ENCODE peak calls at places on chromosomes 1 and 21, in eight cellular contexts. A, I, N, E, O, Y, C and T are unnamed samples.

GRCh38 chr1:47416319-47417128 is 439 bp downstream of the FOXE3 start:
- DNase-seq in A (no peak), I (peak), N (peak), E (peak), O (no peak), Y (no peak), C (peak), T (no peak)

GRCh38 chr1:159171254-159171687 is at the start of gene CADM3:
- DNase-seq in A (peak), I (peak), N (no peak), E (peak), O (no peak), Y (no peak), C (peak), T (no peak)

GRCh38 chr21:34544032-34544496 is 32.1 kb upstream of the KCNE1 start:
- DNase-seq in A (peak), I (peak), N (peak), E (peak), O (peak), Y (peak), C (peak), T (peak)

GRCh38 chr1:185058103-185058502 is 12.7 kb downstream of the RNF2 start:
- DNase-seq in A (no peak), I (no peak), N (no peak), E (no peak), O (no peak), Y (no peak), C (no peak), T (no peak)

GRCh38 chr1:12130466-12131130 is 36.2 kb upstream of the TNFRSF1B start:
- DNase-seq in A (no peak), I (no peak), N (no peak), E (no peak), O (no peak), Y (no peak), C (no peak), T (no peak)

GRCh38 chr1:95532335-95532734 is 298.3 kb downstream of the RWDD3 start:
- DNase-seq in A (peak), I (no peak), N (no peak), E (peak), O (peak), Y (no peak), C (no peak), T (no peak)

GRCh38 chr1:174666248-174666647 is 218.5 kb downstream of the GPR52 start:
- DNase-seq in A (no peak), I (no peak), N (no peak), E (no peak), O (no peak), Y (no peak), C (no peak), T (no peak)

GRCh38 chr1:218304281-218305039 is 19.4 kb downstream of the RRP15 start:
- DNase-seq in A (no peak), I (peak), N (no peak), E (no peak), O (no peak), Y (no peak), C (peak), T (no peak)

GRCh38 chr1:165897326-165898303 is 70.2 kb downstream of the UCK2 start:
- DNase-seq in A (no peak), I (no peak), N (peak), E (no peak), O (no peak), Y (no peak), C (peak), T (no peak)

GRCh38 chr1:162678439-162678838 is 46.2 kb downstream of the DDR2 start:
- DNase-seq in A (peak), I (no peak), N (peak), E (no peak), O (peak), Y (peak), C (no peak), T (no peak)

GRCh38 chr1:145999321-146000024 is 3.1 kb upstream of the TXNIP start:
- DNase-seq in A (no peak), I (no peak), N (no peak), E (no peak), O (peak), Y (no peak), C (no peak), T (peak)

GRCh38 chr1:208167229-208167869 is 76.8 kb downstream of the PLXNA2 start:
- DNase-seq in A (no peak), I (no peak), N (no peak), E (no peak), O (no peak), Y (no peak), C (no peak), T (no peak)

GRCh38 chr1:3942416-3943122 is 42.5 kb upstream of the C1orf174 start:
- DNase-seq in A (peak), I (no peak), N (no peak), E (no peak), O (peak), Y (no peak), C (no peak), T (no peak)

GRCh38 chr1:225998560-225999226 is 450 bp downstream of the SDE2 start:
- DNase-seq in A (peak), I (no peak), N (peak), E (no peak), O (peak), Y (no peak), C (no peak), T (no peak)

GRCh38 chr1:152697701-152698600 is at the start of gene LCE2A:
- DNase-seq in A (no peak), I (no peak), N (peak), E (peak), O (no peak), Y (no peak), C (no peak), T (no peak)

GRCh38 chr1:172414331-172414730 is 6.2 kb upstream of the C1orf105 start:
- DNase-seq in A (no peak), I (no peak), N (peak), E (no peak), O (peak), Y (no peak), C (no peak), T (no peak)

GRCh38 chr21:43339668-43340067 is 87.3 kb downstream of the SIK1 start:
- DNase-seq in A (no peak), I (no peak), N (no peak), E (no peak), O (peak), Y (no peak), C (no peak), T (no peak)

GRCh38 chr1:151459331-151460046 is at the start of gene POGZ:
- DNase-seq in A (peak), I (peak), N (peak), E (peak), O (peak), Y (peak), C (peak), T (peak)
- H3K4me2 ChIP-seq in A (peak), I (peak), N (peak), E (peak), O (peak), Y (peak), C (peak), T (peak)

DNA sequence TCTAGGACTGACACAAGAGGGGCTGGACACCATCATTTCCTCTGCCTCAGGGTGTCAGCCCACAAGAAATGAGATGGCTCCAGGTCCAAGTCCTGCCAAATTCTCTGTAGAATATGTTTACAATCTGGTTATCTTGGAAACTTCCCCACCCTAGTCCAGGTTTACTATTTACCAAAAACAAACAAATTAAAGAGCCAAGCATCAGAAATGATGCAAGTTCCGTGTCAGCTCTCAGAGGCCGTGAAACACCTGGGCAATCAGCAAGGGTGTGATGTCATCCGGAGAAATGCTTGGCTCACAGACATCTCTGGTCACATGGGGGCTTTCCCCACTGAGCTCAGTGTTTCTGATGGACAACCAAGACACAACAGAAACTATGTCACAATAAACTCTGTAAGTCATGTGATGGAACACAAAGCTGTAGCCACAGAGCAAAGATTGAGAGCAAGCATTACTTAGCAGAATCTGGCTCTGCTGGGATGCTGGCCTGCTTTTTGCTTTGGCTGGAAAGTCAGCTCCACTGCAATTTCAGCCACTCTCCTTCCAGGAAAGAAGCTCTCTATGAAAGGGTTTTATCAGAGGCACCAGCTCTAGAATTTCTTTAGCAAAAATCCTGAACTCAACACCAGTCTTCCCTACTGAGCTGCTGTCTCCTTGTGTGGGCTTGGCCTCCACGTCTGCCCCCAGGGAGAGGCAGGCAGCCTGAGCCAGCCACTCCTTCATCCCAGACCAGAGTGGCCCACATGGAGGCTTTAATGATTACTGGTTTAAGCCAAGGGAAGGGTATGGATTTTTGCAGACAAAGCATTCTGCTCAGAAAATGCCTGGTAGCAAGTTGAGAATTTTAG is 55.9 kb downstream of the NENF start:
- DNase-seq in A (peak), I (peak), N (peak), E (no peak), O (peak), Y (no peak), C (no peak), T (peak)
- H2AFZ ChIP-seq in A (no peak), I (no peak), N (no peak), E (peak), O (no peak), Y (no peak), C (no peak), T (no peak)

GRCh38 chr1:109254621-109255096 is 5.3 kb downstream of the CELSR2 start:
- DNase-seq in A (no peak), I (no peak), N (no peak), E (no peak), O (no peak), Y (no peak), C (peak), T (no peak)
- TF ChIP-seq EZH2phosphoT487 in A (no peak), I (no peak), N (no peak), E (no peak), O (no peak), Y (no peak), C (no peak), T (no peak)

DNA sequence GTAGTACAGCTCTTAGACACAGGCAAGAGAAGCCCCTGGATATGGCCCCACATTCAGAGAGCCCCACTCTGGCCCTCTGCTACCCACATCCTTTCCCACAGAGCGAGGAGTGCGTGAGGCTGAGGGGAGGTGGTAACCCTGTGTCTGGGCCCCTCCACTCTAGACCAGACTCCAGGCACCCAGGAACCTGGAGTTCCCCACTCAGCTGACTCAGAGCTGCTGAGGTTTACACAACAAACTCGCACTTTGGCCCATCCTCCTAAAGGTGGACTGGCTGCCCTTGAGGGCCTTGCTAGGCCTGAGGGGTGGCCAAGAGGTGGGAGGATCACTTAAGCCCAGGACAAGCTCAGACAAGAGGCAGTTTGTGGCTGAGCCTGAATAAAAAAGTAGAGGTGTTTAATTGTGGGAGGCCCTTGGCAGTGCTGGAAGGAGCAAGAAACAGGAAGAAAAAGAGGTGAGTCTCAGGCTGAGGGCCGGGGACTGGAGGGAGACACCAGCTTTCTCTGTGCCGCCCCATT is 10.7 kb downstream of the MR1 start:
- DNase-seq in A (peak), I (no peak), N (no peak), E (no peak), O (peak), Y (no peak), C (no peak), T (no peak)
- H3K4me2 ChIP-seq in A (peak), I (no peak), N (no peak), E (no peak), O (no peak), Y (no peak), C (no peak), T (no peak)

GRCh38 chr1:215718888-215719287 is 151.8 kb downstream of the KCTD3 start:
- DNase-seq in A (no peak), I (no peak), N (no peak), E (no peak), O (no peak), Y (no peak), C (no peak), T (no peak)
- H2AFZ ChIP-seq in A (no peak), I (no peak), N (peak), E (peak), O (no peak), Y (no peak), C (no peak), T (no peak)

DNA sequence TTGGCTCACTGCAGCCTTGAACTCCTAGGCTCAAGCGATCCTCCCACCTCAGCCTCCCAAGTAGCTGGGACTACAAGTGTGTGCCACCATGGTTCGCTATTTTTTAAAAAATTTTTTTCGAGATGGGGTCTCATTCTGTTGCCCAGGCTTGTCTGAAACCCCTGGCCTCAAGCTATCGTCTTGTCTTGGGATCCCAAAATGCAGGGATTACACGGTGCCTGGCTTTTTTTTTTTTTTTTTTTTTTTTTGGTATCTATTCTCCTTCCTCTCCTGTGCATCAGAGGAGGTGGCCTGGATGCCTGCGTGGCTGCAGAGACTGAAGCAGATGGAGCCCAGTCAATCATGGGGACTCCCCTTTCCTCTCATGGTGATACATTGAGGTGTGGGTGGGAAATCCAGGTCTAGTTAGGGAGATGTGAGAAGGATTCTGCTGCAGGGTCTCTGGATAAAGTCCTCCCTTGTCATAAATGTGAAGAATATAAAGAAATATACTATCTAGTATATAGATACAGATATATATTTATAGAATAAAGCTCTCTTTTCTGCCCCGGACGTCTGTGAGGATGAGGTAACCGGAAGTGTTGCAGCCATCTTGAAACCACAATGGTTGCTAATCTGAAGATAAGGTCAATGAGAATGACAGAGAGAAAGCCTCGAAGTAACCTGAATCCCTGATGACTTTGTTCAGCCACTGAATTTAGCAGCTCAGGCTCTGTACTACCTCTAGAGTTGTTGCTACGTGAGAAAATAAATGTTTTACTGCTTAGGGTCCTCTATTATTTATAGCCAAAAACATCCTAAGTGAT is 19.5 kb upstream of the RGSL1 start:
- DNase-seq in A (no peak), I (no peak), N (no peak), E (no peak), O (peak), Y (no peak), C (no peak), T (no peak)
- TF ChIP-seq EZH2phosphoT487 in A (no peak), I (no peak), N (no peak), E (no peak), O (no peak), Y (no peak), C (no peak), T (no peak)

GRCh38 chr1:9183898-9184297 is 50.7 kb upstream of the H6PD start:
- DNase-seq in A (no peak), I (no peak), N (peak), E (no peak), O (no peak), Y (no peak), C (no peak), T (no peak)

GRCh38 chr1:9181176-9181906 is 52.4 kb upstream of the GPR157 start:
- DNase-seq in A (peak), I (peak), N (peak), E (peak), O (peak), Y (peak), C (peak), T (peak)

GRCh38 chr1:9183441-9183840 is 51.1 kb upstream of the H6PD start:
- DNase-seq in A (no peak), I (no peak), N (peak), E (peak), O (no peak), Y (no peak), C (no peak), T (no peak)

GRCh38 chr1:9182784-9183257 is 51.8 kb upstream of the H6PD start:
- DNase-seq in A (peak), I (peak), N (peak), E (peak), O (no peak), Y (no peak), C (peak), T (no peak)

DNA sequence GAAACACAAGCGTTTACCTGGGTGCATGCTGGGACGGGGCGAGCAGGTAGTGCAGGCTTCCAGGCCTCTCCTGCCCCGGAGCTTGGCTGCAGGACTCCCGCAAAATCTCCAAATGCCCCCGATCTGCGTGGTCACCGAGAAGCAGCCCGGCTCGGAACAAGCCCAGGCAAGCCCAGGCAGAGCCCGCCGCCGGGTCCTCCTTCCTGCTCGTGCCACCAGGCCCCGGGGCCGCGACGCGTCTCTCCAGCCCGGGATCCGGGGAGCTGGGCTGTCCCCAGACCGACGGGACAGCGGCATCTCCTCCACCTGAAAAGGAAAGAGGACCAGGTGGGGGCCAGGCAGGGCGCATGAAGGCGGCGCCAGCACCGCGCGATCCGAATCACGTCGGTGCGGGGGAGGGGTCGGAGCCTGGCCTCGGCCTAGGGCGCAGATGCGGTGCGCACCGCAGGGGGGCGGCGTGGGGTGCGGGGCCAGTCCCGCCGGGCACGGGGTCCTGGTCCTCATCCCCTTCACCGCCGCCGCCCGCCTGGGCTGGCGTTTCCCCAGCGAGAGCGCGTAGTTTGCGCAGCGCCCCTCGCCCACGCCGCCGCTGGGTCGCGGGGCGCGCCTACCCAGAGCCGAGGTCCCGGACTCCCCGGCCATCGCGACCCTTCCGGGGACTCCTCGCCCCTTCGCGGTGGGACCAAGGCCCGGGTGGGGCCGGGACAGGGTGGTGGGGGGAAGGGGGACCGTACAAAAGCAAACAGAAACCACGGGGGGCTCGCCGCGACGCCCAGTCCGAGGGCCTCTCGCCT is 52.4 kb upstream of the H6PD start:
- DNase-seq in A (peak), I (peak), N (peak), E (peak), O (peak), Y (no peak), C (peak), T (no peak)
- H3K4me2 ChIP-seq in A (peak), I (peak), N (peak), E (peak), O (peak), Y (peak), C (peak), T (no peak)

DNA sequence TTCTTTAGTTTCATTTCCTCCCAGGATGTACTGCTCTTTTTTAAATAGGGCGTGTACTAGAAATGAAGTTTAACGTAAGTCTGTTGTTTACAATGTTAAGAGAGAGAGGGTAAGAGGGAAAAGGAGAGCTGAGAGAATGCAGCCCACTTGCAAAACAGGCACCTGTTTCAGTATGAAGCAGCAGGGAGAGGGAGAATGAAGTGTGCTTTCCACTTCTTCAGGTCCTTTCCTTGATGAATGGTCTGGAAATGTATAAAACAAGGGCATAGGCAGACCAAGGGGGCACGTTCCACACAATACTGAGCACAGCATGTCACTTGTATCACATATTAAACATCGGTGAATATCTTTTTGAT is 2.0 kb downstream of the KCNA3 start:
- DNase-seq in A (no peak), I (no peak), N (no peak), E (no peak), O (no peak), Y (no peak), C (no peak), T (peak)
- H2AFZ ChIP-seq in A (no peak), I (no peak), N (no peak), E (no peak), O (no peak), Y (no peak), C (no peak), T (no peak)